ENCODE peak calls at places on chromosomes 16 and 17, in nine cellular contexts. P, M, W, R, A, B, N, T and E are unnamed samples.

GRCh38 chr17:56441331-56441730 is 152.2 kb upstream of the NOG start:
- DNase-seq in M (no peak), P (peak), N (no peak), A (no peak), R (no peak), W (no peak), B (no peak), T (no peak), E (no peak)

GRCh38 chr16:67968440-67969285 is at the start of gene SLC12A4:
- DNase-seq in R (peak), A (peak), T (peak), M (no peak), B (no peak), N (peak), W (peak), P (peak), E (peak)

GRCh38 chr17:75308732-75309629 is 19.7 kb upstream of the SLC25A19 start:
- DNase-seq in N (no peak), W (no peak), P (no peak), M (no peak), B (no peak), A (no peak), T (no peak), R (no peak), E (no peak)

GRCh38 chr17:333626-334396 is 18.8 kb downstream of the RPH3AL start:
- DNase-seq in A (peak), B (no peak), N (no peak), W (peak), P (peak), T (no peak), M (no peak), R (no peak), E (peak)

GRCh38 chr17:9669551-9670008 is 24.3 kb downstream of the USP43 start:
- DNase-seq in M (no peak), R (peak), N (no peak), T (no peak), A (no peak), B (no peak), P (no peak), W (no peak), E (no peak)

GRCh38 chr17:48246623-48247022 is 139.1 kb downstream of the SNX11 start:
- DNase-seq in B (no peak), W (no peak), T (no peak), N (no peak), M (no peak), A (no peak), P (no peak), R (no peak), E (no peak)

GRCh38 chr17:39209317-39210092 is 9.4 kb downstream of the RPL19 start:
- DNase-seq in M (no peak), R (peak), P (peak), A (no peak), B (no peak), N (no peak), T (peak), W (peak), E (peak)

GRCh38 chr17:3845361-3845753 is 689 bp downstream of the NCBP3 start:
- DNase-seq in M (no peak), N (no peak), A (no peak), B (no peak), P (peak), W (no peak), T (peak), R (no peak), E (no peak)

GRCh38 chr16:84687715-84688114 is 12.1 kb upstream of the USP10 start:
- DNase-seq in B (no peak), M (no peak), W (no peak), T (no peak), R (no peak), P (peak), A (no peak), N (no peak), E (no peak)

GRCh38 chr16:87812200-87812656 is 46.4 kb upstream of the KLHDC4 start:
- DNase-seq in A (no peak), B (no peak), P (no peak), M (no peak), N (no peak), R (no peak), T (peak), W (no peak), E (no peak)

GRCh38 chr17:70905796-70906195 is 736.5 kb downstream of the KCNJ2 start:
- DNase-seq in T (no peak), A (no peak), M (no peak), W (no peak), N (no peak), R (no peak), P (peak), B (no peak), E (no peak)

GRCh38 chr17:79888009-79888540 is 48.8 kb upstream of the CBX4 start:
- DNase-seq in B (no peak), M (no peak), T (no peak), A (no peak), R (no peak), N (no peak), P (no peak), W (no peak), E (no peak)

GRCh38 chr17:32174889-32175288 is 32.6 kb downstream of the RHOT1 start:
- DNase-seq in P (no peak), T (no peak), R (no peak), W (no peak), A (no peak), N (no peak), M (no peak), B (no peak), E (no peak)